ENCODE peak calls at places on chromosomes 3 and 15, in eight cellular contexts. C is PC-3, Q is astrocyte, E is GM12878, R is keratinocyte, N is mammary epithelial cell, O is SK-N-MC, L is HCT116. I is an unnamed sample.

GRCh38 chr3:112390783-112391641 is 58.1 kb downstream of the CD200 start:
- DNase-seq in C (peak), Q (peak), E (no peak), R (no peak), N (peak), O (no peak), L (no peak), I (peak)

GRCh38 chr3:149646181-149646766 is 11.6 kb downstream of the WWTR1 start:
- DNase-seq in C (peak), Q (peak), E (no peak), R (no peak), N (peak), O (no peak), L (peak), I (peak)

GRCh38 chr3:4322635-4323034 is 19.5 kb downstream of the SETMAR start:
- DNase-seq in C (peak), Q (peak), E (no peak), R (no peak), N (peak), O (peak), L (no peak), I (peak)

GRCh38 chr15:74855857-74856256 is 12.9 kb upstream of the ULK3 start:
- DNase-seq in C (no peak), Q (no peak), E (no peak), R (no peak), N (no peak), O (no peak), L (no peak), I (no peak)

GRCh38 chr3:98596902-98597500 is 3.6 kb upstream of the CPOX start:
- DNase-seq in C (peak), Q (no peak), E (peak), R (no peak), N (peak), O (peak), L (peak), I (peak)

GRCh38 chr15:68555348-68556037 is 23.3 kb upstream of the CORO2B start:
- DNase-seq in C (no peak), Q (no peak), E (no peak), R (no peak), N (no peak), O (no peak), L (no peak), I (no peak)

GRCh38 chr15:33243869-33244268 is 49.4 kb upstream of the FMN1 start:
- DNase-seq in C (peak), Q (peak), E (no peak), R (no peak), N (peak), O (no peak), L (no peak), I (peak)

GRCh38 chr3:170180107-170180951 is 1.2 kb downstream of the PHC3 start:
- DNase-seq in C (peak), Q (peak), E (no peak), R (no peak), N (peak), O (no peak), L (no peak), I (peak)

GRCh38 chr15:89502867-89503595 is 6.6 kb upstream of the RHCG start:
- DNase-seq in C (peak), Q (no peak), E (no peak), R (no peak), N (peak), O (no peak), L (no peak), I (no peak)

GRCh38 chr3:48851407-48851806 is 3.7 kb upstream of the PRKAR2A start:
- DNase-seq in C (no peak), Q (peak), E (no peak), R (no peak), N (no peak), O (no peak), L (no peak), I (peak)

GRCh38 chr3:98114264-98114663 is 16.3 kb upstream of the OR5H1 start:
- DNase-seq in C (no peak), Q (no peak), E (no peak), R (no peak), N (no peak), O (no peak), L (no peak), I (no peak)

GRCh38 chr3:134357914-134358811 is 16.1 kb downstream of the AMOTL2 start:
- DNase-seq in C (peak), Q (peak), E (no peak), R (no peak), N (peak), O (peak), L (peak), I (peak)

GRCh38 chr3:77038468-77038927 is 1.4 kb upstream of the ROBO2 start:
- DNase-seq in C (peak), Q (peak), E (no peak), R (peak), N (peak), O (peak), L (no peak), I (peak)

GRCh38 chr3:31170932-31171670 is 276.6 kb upstream of the GADL1 start:
- DNase-seq in C (no peak), Q (peak), E (no peak), R (no peak), N (peak), O (no peak), L (no peak), I (peak)

GRCh38 chr15:88983861-88984429 is 70.8 kb upstream of the MFGE8 start:
- DNase-seq in C (no peak), Q (no peak), E (no peak), R (no peak), N (no peak), O (no peak), L (no peak), I (no peak)

GRCh38 chr15:26242565-26242964 is 379.4 kb upstream of the ATP10A start:
- DNase-seq in C (no peak), Q (no peak), E (no peak), R (no peak), N (no peak), O (no peak), L (no peak), I (no peak)

GRCh38 chr3:41997702-41998551 is 36.0 kb upstream of the ULK4 start:
- DNase-seq in C (no peak), Q (no peak), E (no peak), R (no peak), N (no peak), O (no peak), L (no peak), I (no peak)

DNA sequence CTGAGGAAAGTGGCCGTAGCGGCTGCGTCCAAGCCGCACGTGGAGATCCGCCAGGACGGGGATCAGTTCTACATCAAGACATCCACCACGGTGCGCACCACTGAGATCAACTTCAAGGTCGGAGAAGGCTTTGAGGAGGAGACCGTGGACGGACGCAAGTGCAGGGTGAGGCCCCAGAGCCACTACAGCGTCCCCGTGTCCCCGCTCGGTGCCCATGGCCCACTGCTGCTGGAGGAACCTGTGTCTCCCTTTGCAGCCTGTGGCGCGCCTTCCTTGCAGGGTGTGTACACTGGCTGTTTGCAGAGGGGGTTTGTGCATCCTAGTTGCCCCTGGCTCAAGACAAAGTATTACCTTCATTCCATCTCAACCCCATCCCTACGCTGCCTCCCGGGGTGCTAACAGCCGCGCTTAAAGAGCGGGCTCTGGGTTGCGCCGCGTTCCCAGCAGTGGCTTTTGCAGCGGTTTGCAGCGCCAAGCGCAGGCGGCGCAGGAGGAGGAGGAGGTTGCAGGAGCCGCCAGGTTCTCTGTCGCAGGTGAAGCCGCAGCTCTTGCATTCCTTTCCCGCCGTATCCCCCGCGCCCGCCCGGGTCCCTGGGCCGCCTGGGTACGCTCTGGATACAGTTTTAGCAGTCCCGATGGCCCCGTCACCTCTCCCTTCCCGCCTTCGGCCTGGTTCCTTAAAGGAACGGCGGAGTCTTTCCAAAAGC is 1.1 kb downstream of the CRABP1 start:
- DNase-seq in C (no peak), Q (no peak), E (no peak), R (no peak), N (peak), O (no peak), L (no peak), I (no peak)
- TF ChIP-seq EZH2 in C (no peak), Q (peak), E (no peak), R (peak), N (no peak), O (no peak), L (no peak), I (peak)

GRCh38 chr3:147360936-147361670 is 45.2 kb downstream of the ZIC4 start:
- DNase-seq in C (no peak), Q (no peak), E (no peak), R (no peak), N (no peak), O (no peak), L (no peak), I (no peak)
- TF ChIP-seq EZH2 in C (peak), Q (no peak), E (no peak), R (no peak), N (no peak), O (no peak), L (no peak), I (peak)

GRCh38 chr3:119498188-119498987 is at the start of gene TIMMDC1:
- DNase-seq in C (peak), Q (peak), E (peak), R (peak), N (peak), O (peak), L (peak), I (peak)
- TF ChIP-seq EZH2 in C (no peak), Q (no peak), E (no peak), R (no peak), N (no peak), O (no peak), L (no peak), I (no peak)

DNA sequence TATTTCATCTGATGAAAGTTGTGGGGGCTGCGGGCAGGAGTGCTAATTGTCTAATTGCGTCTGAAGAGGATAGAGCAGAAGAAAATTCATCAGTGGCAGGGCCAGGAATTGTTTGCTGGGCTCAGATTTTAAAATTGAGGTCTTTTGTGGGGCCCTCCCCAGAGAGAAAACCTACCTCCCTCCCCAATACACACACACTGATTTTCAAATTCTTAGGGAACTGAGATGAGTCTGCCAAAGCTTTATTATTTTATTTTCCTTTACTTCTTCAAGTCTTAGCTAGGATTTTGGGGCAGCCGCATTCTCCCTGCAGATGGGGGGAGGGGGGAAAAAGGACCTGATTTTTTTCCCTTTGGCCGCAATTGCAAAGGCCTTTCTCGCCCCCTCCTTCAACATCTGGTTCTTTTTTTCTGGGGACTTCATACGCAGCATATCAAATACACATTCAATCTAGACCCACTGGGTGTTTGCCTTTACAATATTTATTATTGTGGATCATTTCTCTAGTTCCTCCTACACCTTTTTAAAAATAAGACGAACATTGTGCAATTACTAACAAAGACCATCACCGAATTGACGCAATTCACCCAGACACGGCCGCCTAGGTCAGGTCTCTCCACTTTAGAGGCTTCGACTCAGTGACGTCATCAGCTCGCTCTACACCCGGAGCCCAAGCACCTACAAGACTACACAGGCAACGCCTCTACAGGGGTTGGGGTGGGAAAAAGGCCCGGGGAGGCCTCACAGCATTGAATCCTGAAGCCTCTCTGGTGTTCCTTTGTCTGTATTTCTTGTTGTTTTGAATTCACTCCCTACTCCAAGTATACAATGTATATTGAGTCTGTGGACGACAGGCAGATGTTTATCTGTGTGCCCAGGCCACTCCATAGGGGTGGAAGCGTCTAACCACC is 16.8 kb downstream of the ZIC4 start:
- DNase-seq in C (no peak), Q (no peak), E (no peak), R (no peak), N (no peak), O (no peak), L (no peak), I (no peak)
- TF ChIP-seq EZH2 in C (no peak), Q (no peak), E (no peak), R (no peak), N (peak), O (no peak), L (no peak), I (no peak)

DNA sequence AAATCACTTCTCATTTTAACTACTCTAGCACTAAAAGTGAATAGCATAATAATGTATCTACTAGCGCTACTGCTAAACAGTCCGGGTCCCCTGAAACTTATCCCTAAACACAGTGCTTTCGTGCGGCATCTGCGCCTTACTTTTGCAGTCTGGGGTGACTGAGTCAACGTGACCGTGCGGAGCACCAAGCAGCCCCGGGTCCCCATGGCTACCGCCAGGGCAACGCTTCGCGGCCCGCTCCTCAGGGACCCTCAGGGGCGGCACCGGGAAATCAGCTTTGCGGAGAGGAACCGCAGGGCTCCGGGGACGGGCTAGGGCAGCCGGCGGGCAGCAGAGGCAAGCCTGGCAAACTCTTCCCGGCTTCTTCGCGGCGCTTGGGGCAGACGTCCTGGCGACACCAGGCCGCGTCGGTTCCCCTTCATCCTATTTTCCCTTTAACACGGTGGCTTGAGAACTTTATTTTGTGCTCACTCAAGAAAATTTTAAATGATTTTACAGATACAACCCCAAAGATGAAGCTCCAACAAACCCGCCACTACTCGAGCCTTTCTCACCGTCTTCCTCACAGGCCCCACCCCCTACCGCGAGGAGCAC is 753 bp upstream of the DIPK2A start:
- DNase-seq in C (peak), Q (peak), E (no peak), R (no peak), N (peak), O (no peak), L (peak), I (peak)
- TF ChIP-seq EZH2 in C (no peak), Q (no peak), E (no peak), R (no peak), N (no peak), O (no peak), L (no peak), I (no peak)

DNA sequence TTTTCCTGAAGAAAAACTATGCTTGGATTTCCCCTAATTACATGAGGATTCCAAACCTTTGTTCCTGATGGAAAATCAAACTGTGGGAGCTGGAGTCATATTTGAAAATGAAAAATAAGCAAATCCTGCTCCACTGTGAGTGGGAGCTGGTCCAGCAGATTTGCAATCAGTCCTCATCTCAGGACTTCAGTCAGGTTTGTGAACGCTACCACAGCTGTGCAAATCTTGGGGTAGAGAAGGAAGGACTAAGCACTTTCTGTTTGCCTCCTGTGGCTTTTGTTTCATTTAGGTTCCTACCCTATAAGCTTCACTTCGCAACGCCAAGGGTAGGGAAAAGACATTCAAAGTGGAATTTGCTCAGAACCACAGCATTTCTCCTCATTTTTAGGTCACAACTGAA is 238.2 kb downstream of the TUSC7 start:
- DNase-seq in C (no peak), Q (no peak), E (no peak), R (no peak), N (no peak), O (no peak), L (no peak), I (no peak)
- TF ChIP-seq EZH2 in C (no peak), Q (no peak), E (no peak), R (no peak), N (no peak), O (no peak), L (no peak), I (no peak)

GRCh38 chr15:41495736-41496599 is 2.3 kb downstream of the ITPKA start:
- DNase-seq in C (no peak), Q (no peak), E (no peak), R (no peak), N (no peak), O (no peak), L (no peak), I (no peak)

GRCh38 chr15:41498657-41499056 is 5.0 kb downstream of the ITPKA start:
- DNase-seq in C (no peak), Q (no peak), E (no peak), R (no peak), N (no peak), O (no peak), L (no peak), I (no peak)

GRCh38 chr15:41501191-41501917 is 7.7 kb downstream of the ITPKA start:
- DNase-seq in C (no peak), Q (no peak), E (no peak), R (no peak), N (no peak), O (no peak), L (no peak), I (peak)

GRCh38 chr15:41501961-41502786 is 8.5 kb downstream of the ITPKA start:
- DNase-seq in C (no peak), Q (no peak), E (no peak), R (no peak), N (no peak), O (no peak), L (no peak), I (no peak)

DNA sequence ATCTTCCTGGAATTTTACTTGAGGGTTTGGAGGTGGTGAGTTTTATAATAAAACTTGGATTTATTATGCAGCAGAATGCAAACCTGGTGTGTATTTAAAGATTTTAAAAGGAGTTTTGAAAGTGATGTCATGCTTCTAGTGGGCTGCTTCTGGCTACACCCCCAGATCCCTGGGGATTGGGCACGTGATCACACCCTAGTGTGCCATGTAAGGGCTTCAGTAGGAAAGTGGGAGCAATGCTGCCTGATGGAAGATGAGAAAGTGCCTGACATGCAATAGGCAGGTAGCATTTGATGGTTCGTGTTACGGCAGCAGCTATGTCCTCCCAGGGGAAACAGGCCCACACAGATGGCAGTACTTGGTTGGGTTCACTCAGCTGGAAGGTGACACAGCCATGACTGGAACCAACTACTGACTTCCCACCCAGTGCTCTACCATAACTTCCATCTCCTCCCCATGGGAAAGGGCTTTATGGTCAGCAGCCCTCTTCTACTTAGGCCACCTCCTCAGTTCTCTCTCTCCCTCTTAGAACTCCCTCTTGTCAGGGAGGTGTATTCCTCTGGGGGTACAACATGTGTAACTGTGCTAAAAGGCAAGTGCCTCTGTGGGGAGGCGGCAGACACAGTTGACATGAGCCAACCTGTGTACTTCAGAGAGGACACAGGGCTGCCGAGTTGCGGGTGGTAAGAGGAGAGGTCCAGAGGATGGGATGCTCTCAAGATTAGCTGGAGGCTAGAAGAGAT is 5.6 kb downstream of the ITPKA start:
- DNase-seq in C (no peak), Q (no peak), E (no peak), R (no peak), N (no peak), O (no peak), L (no peak), I (no peak)
- TF ChIP-seq EZH2 in C (no peak), Q (no peak), E (no peak), R (no peak), N (no peak), O (no peak), L (no peak), I (no peak)

GRCh38 chr3:11847607-11848006 is 922 bp upstream of the TAMM41 start:
- DNase-seq in C (peak), Q (no peak), E (no peak), R (no peak), N (no peak), O (no peak), L (no peak), I (no peak)
- TF ChIP-seq EZH2 in C (no peak), Q (no peak), E (no peak), R (no peak), N (no peak), O (no peak), L (no peak), I (no peak)

I was measured in fibroblast of lung.